ENCODE peak calls at places on chromosomes 16 and 17, in nine cellular contexts. F is T-helper 17 cell; P is stimulated activated CD4-positive, alpha-beta T cell treated with anti-CD3 and anti-CD28 coated beads, TNF-alpha, amount 100 ng/mL, for 1 hour; T is suprapubic skin; U is psoas muscle; M is cardiac muscle cell; Q is dorsolateral prefrontal cortex; H is H54; A is effector memory CD8-positive, alpha-beta T cell. S is an unnamed sample.

GRCh38 chr16:31452631-31453106 is 6.6 kb upstream of the ARMC5 start:
- DNase-seq in F (no peak), P (no peak), T (peak), U (no peak), M (no peak), Q (no peak), H (no peak), A (no peak), S (no peak)

GRCh38 chr17:83183951-83184506 is 104.6 kb downstream of the METRNL start:
- DNase-seq in F (no peak), P (no peak), T (no peak), U (no peak), M (no peak), Q (no peak), H (no peak), A (no peak), S (no peak)

GRCh38 chr17:20080513-20080912 is 71.4 kb downstream of the SPECC1 start:
- DNase-seq in F (no peak), P (no peak), T (no peak), U (no peak), M (no peak), Q (no peak), H (no peak), A (no peak), S (no peak)

GRCh38 chr17:37148171-37148570 is 199.4 kb downstream of the AATF start:
- DNase-seq in F (no peak), P (no peak), T (no peak), U (no peak), M (no peak), Q (no peak), H (no peak), A (no peak), S (no peak)

GRCh38 chr17:81685108-81685507 is 1.3 kb downstream of the HGS start:
- DNase-seq in F (no peak), P (no peak), T (no peak), U (no peak), M (no peak), Q (no peak), H (peak), A (no peak), S (no peak)

GRCh38 chr17:5786510-5786875 is 202.2 kb upstream of the NLRP1 start:
- DNase-seq in F (no peak), P (no peak), T (no peak), U (no peak), M (no peak), Q (peak), H (no peak), A (no peak), S (no peak)

GRCh38 chr16:652454-653021 is 3.4 kb downstream of the WDR90 start:
- DNase-seq in F (no peak), P (no peak), T (no peak), U (no peak), M (no peak), Q (no peak), H (no peak), A (no peak), S (no peak)

GRCh38 chr16:51577621-51578303 is 426.7 kb upstream of the SALL1 start:
- DNase-seq in F (no peak), P (no peak), T (no peak), U (no peak), M (peak), Q (no peak), H (no peak), A (peak), S (no peak)

GRCh38 chr16:58219432-58219831 is 21.5 kb upstream of the CSNK2A2 start:
- DNase-seq in F (no peak), P (no peak), T (no peak), U (no peak), M (no peak), Q (no peak), H (no peak), A (no peak), S (no peak)

GRCh38 chr16:23679274-23679985 is 741 bp downstream of the PLK1 start:
- DNase-seq in F (no peak), P (no peak), T (no peak), U (no peak), M (peak), Q (no peak), H (peak), A (no peak), S (peak)